ENCODE peak calls at places on chromosomes 5 and 9, in eight cellular contexts. M is HFF-Myc, J is non-pigmented ciliary epithelial cell, T is psoas muscle, P is GM04504, Q is iris pigment epithelial cell, X is fibroblast of the conjunctiva, W is GM03348. G is an unnamed sample.

GRCh38 chr9:133210609-133211008 is 1.6 kb upstream of the OBP2B start:
- DNase-seq in M (no peak), J (no peak), T (no peak), P (no peak), Q (no peak), X (no peak), W (no peak), G (no peak)

GRCh38 chr5:136639616-136640015 is 274.3 kb upstream of the TRPC7 start:
- DNase-seq in M (no peak), J (no peak), T (no peak), P (no peak), Q (no peak), X (no peak), W (no peak), G (no peak)

GRCh38 chr9:135887021-135887507 is 20.3 kb downstream of the CAMSAP1 start:
- DNase-seq in M (no peak), J (no peak), T (peak), P (no peak), Q (no peak), X (no peak), W (peak), G (no peak)

GRCh38 chr9:124291801-124292396 is 34.1 kb downstream of the NEK6 start:
- DNase-seq in M (no peak), J (no peak), T (no peak), P (no peak), Q (no peak), X (no peak), W (no peak), G (no peak)

GRCh38 chr5:147822686-147823491 is 8.6 kb downstream of the SPINK1 start:
- DNase-seq in M (peak), J (peak), T (no peak), P (peak), Q (peak), X (peak), W (peak), G (peak)

GRCh38 chr5:1659100-1660036 is 135.6 kb upstream of the LPCAT1 start:
- DNase-seq in M (no peak), J (no peak), T (no peak), P (no peak), Q (no peak), X (no peak), W (no peak), G (no peak)

GRCh38 chr5:95668728-95669127 is 14.1 kb downstream of the SPATA9 start:
- DNase-seq in M (no peak), J (no peak), T (no peak), P (no peak), Q (peak), X (no peak), W (no peak), G (no peak)

GRCh38 chr5:31231171-31231570 is 37.7 kb downstream of the CDH6 start:
- DNase-seq in M (no peak), J (no peak), T (no peak), P (no peak), Q (no peak), X (no peak), W (peak), G (no peak)

GRCh38 chr5:117889592-117889991 is 1098.8 kb downstream of the DTWD2 start:
- DNase-seq in M (peak), J (peak), T (no peak), P (peak), Q (peak), X (peak), W (no peak), G (no peak)

GRCh38 chr5:120644516-120644915 is 180.4 kb downstream of the PRR16 start:
- DNase-seq in M (no peak), J (no peak), T (no peak), P (no peak), Q (peak), X (no peak), W (no peak), G (no peak)

GRCh38 chr9:129276486-129277260 is 98.6 kb upstream of the IER5L start:
- DNase-seq in M (no peak), J (no peak), T (no peak), P (no peak), Q (no peak), X (no peak), W (no peak), G (no peak)

GRCh38 chr5:116576043-116576713 is 1.6 kb upstream of the SEMA6A start:
- DNase-seq in M (peak), J (no peak), T (peak), P (no peak), Q (peak), X (peak), W (peak), G (no peak)

GRCh38 chr5:157273131-157273556 is 7.2 kb downstream of the CYFIP2 start:
- DNase-seq in M (no peak), J (no peak), T (no peak), P (no peak), Q (no peak), X (no peak), W (no peak), G (no peak)

GRCh38 chr5:72486371-72486770 is 20.8 kb downstream of the ZNF366 start:
- DNase-seq in M (peak), J (no peak), T (no peak), P (peak), Q (peak), X (no peak), W (peak), G (no peak)

GRCh38 chr5:59769832-59770231 is 123.7 kb downstream of the PDE4D start:
- DNase-seq in M (no peak), J (no peak), T (no peak), P (no peak), Q (peak), X (no peak), W (no peak), G (no peak)

GRCh38 chr9:70409280-70409679 is 5.2 kb downstream of the KLF9 start:
- DNase-seq in M (no peak), J (no peak), T (no peak), P (no peak), Q (no peak), X (no peak), W (no peak), G (no peak)

GRCh38 chr5:146877178-146877681 is 1.3 kb downstream of the PPP2R2B start:
- DNase-seq in M (no peak), J (no peak), T (no peak), P (no peak), Q (no peak), X (no peak), W (no peak), G (peak)

GRCh38 chr5:123485275-123485674 is 26.7 kb upstream of the CSNK1G3 start:
- DNase-seq in M (no peak), J (no peak), T (no peak), P (no peak), Q (no peak), X (no peak), W (peak), G (no peak)

GRCh38 chr9:136354592-136355085 is 8.9 kb downstream of the DNLZ start:
- DNase-seq in M (no peak), J (no peak), T (no peak), P (no peak), Q (no peak), X (no peak), W (peak), G (no peak)

GRCh38 chr5:127296321-127296720 is 5.7 kb downstream of the MEGF10 start:
- DNase-seq in M (no peak), J (peak), T (no peak), P (no peak), Q (peak), X (no peak), W (peak), G (no peak)

GRCh38 chr5:2611561-2612096 is 139.8 kb downstream of the IRX2 start:
- DNase-seq in M (no peak), J (no peak), T (no peak), P (no peak), Q (no peak), X (no peak), W (no peak), G (no peak)

GRCh38 chr5:176533894-176534611 is 3.1 kb downstream of the RNF44 start:
- DNase-seq in M (no peak), J (no peak), T (no peak), P (no peak), Q (peak), X (no peak), W (peak), G (no peak)

GRCh38 chr9:83266618-83267543 is 203.9 kb upstream of the RASEF start:
- DNase-seq in M (no peak), J (no peak), T (peak), P (peak), Q (no peak), X (no peak), W (peak), G (no peak)

GRCh38 chr9:88789785-88790184 is 201.5 kb upstream of the S1PR3 start:
- DNase-seq in M (no peak), J (no peak), T (no peak), P (no peak), Q (peak), X (no peak), W (peak), G (no peak)

GRCh38 chr9:75087279-75087823 is 604 bp downstream of the NMRK1 start:
- DNase-seq in M (no peak), J (no peak), T (peak), P (no peak), Q (peak), X (no peak), W (peak), G (no peak)

G was measured in dorsolateral prefrontal cortex.